ENCODE peak calls at places on chromosomes 1 and 21, in seven cellular contexts. One of them, this sample, is unnamed.

GRCh38 chr1:40749817-40750216 is 33.8 kb upstream of the KCNQ4 start:
- DNase-seq in mesenchymal stem cell: no peak
- DNase-seq in H9: no peak
- DNase-seq in IMR-90: no peak
- DNase-seq in H1: no peak
- DNase-seq in trophoblast cell: no peak
- DNase-seq in mesendoderm: peak
- DNase-seq in this sample: no peak

GRCh38 chr1:41319106-41319755 is 42.0 kb upstream of the FOXO6 start:
- DNase-seq in H1: no peak
- DNase-seq in mesenchymal stem cell: no peak
- DNase-seq in mesendoderm: no peak
- DNase-seq in trophoblast cell: no peak
- DNase-seq in H9: no peak
- DNase-seq in IMR-90: no peak
- DNase-seq in this sample: no peak

GRCh38 chr1:7726623-7727022 is 44.5 kb upstream of the VAMP3 start:
- DNase-seq in trophoblast cell: no peak
- DNase-seq in H9: no peak
- DNase-seq in mesenchymal stem cell: no peak
- DNase-seq in H1: no peak
- DNase-seq in IMR-90: no peak
- DNase-seq in mesendoderm: no peak
- DNase-seq in this sample: no peak

GRCh38 chr1:13666317-13666716 is 33.7 kb upstream of the PRDM2 start:
- DNase-seq in IMR-90: no peak
- DNase-seq in H9: no peak
- DNase-seq in mesendoderm: no peak
- DNase-seq in mesenchymal stem cell: no peak
- DNase-seq in H1: no peak
- DNase-seq in trophoblast cell: no peak
- DNase-seq in this sample: no peak

GRCh38 chr1:22846453-22846852 is 126.2 kb downstream of the LACTBL1 start:
- DNase-seq in mesendoderm: no peak
- DNase-seq in H1: no peak
- DNase-seq in trophoblast cell: no peak
- DNase-seq in H9: no peak
- DNase-seq in mesenchymal stem cell: no peak
- DNase-seq in IMR-90: no peak
- DNase-seq in this sample: no peak

GRCh38 chr1:154839691-154840090 is 30.4 kb downstream of the KCNN3 start:
- DNase-seq in IMR-90: peak
- DNase-seq in trophoblast cell: no peak
- DNase-seq in H1: no peak
- DNase-seq in mesendoderm: peak
- DNase-seq in H9: no peak
- DNase-seq in mesenchymal stem cell: peak
- DNase-seq in this sample: no peak

GRCh38 chr1:180168786-180169640 is 14.3 kb downstream of the QSOX1 start:
- DNase-seq in H9: peak
- DNase-seq in mesendoderm: peak
- DNase-seq in mesenchymal stem cell: peak
- DNase-seq in IMR-90: peak
- DNase-seq in H1: no peak
- DNase-seq in trophoblast cell: peak
- DNase-seq in this sample: peak

GRCh38 chr1:230821346-230821745 is 47.0 kb downstream of the C1orf198 start:
- DNase-seq in IMR-90: no peak
- DNase-seq in H9: no peak
- DNase-seq in mesendoderm: no peak
- DNase-seq in trophoblast cell: no peak
- DNase-seq in mesenchymal stem cell: no peak
- DNase-seq in H1: no peak
- DNase-seq in this sample: no peak

GRCh38 chr21:45979141-45979631 is 2.4 kb upstream of the COL6A1 start:
- DNase-seq in H1: no peak
- DNase-seq in IMR-90: no peak
- DNase-seq in trophoblast cell: no peak
- DNase-seq in H9: peak
- DNase-seq in mesenchymal stem cell: peak
- DNase-seq in mesendoderm: peak
- DNase-seq in this sample: no peak

GRCh38 chr1:204384636-204385354 is 25.1 kb upstream of the PLEKHA6 start:
- DNase-seq in IMR-90: peak
- DNase-seq in H1: no peak
- DNase-seq in trophoblast cell: peak
- DNase-seq in H9: no peak
- DNase-seq in mesendoderm: no peak
- DNase-seq in mesenchymal stem cell: no peak
- DNase-seq in this sample: no peak

GRCh38 chr1:3360646-3361257 is 93.7 kb upstream of the ARHGEF16 start:
- DNase-seq in trophoblast cell: no peak
- DNase-seq in H1: no peak
- DNase-seq in IMR-90: no peak
- DNase-seq in H9: no peak
- DNase-seq in mesendoderm: no peak
- DNase-seq in mesenchymal stem cell: no peak
- DNase-seq in this sample: no peak

GRCh38 chr1:22952694-22953391 is 19.8 kb downstream of the LACTBL1 start:
- DNase-seq in IMR-90: no peak
- DNase-seq in H9: peak
- DNase-seq in mesendoderm: no peak
- DNase-seq in mesenchymal stem cell: no peak
- DNase-seq in H1: no peak
- DNase-seq in trophoblast cell: no peak
- DNase-seq in this sample: no peak

GRCh38 chr1:226764533-226764932 is 25.5 kb upstream of the ITPKB start:
- DNase-seq in IMR-90: no peak
- DNase-seq in H1: no peak
- DNase-seq in H9: no peak
- DNase-seq in trophoblast cell: no peak
- DNase-seq in mesenchymal stem cell: peak
- DNase-seq in mesendoderm: no peak
- DNase-seq in this sample: no peak

GRCh38 chr1:35882586-35882944 is 444 bp upstream of the AGO1 start:
- DNase-seq in mesendoderm: no peak
- DNase-seq in mesenchymal stem cell: no peak
- DNase-seq in IMR-90: no peak
- DNase-seq in trophoblast cell: no peak
- DNase-seq in H9: no peak
- DNase-seq in H1: no peak
- DNase-seq in this sample: no peak

GRCh38 chr1:111269820-111270406 is 20.7 kb upstream of the CHIA start:
- DNase-seq in mesendoderm: no peak
- DNase-seq in trophoblast cell: no peak
- DNase-seq in IMR-90: no peak
- DNase-seq in mesenchymal stem cell: no peak
- DNase-seq in H1: no peak
- DNase-seq in H9: no peak
- DNase-seq in this sample: no peak

GRCh38 chr1:151502035-151502728 is 9.0 kb upstream of the CGN start:
- DNase-seq in H9: no peak
- DNase-seq in IMR-90: no peak
- DNase-seq in trophoblast cell: no peak
- DNase-seq in mesendoderm: no peak
- DNase-seq in H1: no peak
- DNase-seq in mesenchymal stem cell: no peak
- DNase-seq in this sample: no peak

GRCh38 chr1:206643118-206643698 is 7.9 kb downstream of the DYRK3 start:
- DNase-seq in mesendoderm: no peak
- DNase-seq in IMR-90: no peak
- DNase-seq in H9: no peak
- DNase-seq in mesenchymal stem cell: no peak
- DNase-seq in trophoblast cell: no peak
- DNase-seq in H1: no peak
- DNase-seq in this sample: no peak

GRCh38 chr1:232134365-232134764 is 495.6 kb downstream of the SIPA1L2 start:
- DNase-seq in H9: no peak
- DNase-seq in IMR-90: no peak
- DNase-seq in mesenchymal stem cell: no peak
- DNase-seq in trophoblast cell: no peak
- DNase-seq in H1: no peak
- DNase-seq in mesendoderm: no peak
- DNase-seq in this sample: no peak

GRCh38 chr1:232132572-232132971 is 497.4 kb downstream of the SIPA1L2 start:
- DNase-seq in H9: no peak
- DNase-seq in H1: no peak
- DNase-seq in mesendoderm: peak
- DNase-seq in trophoblast cell: no peak
- DNase-seq in IMR-90: no peak
- DNase-seq in mesenchymal stem cell: no peak
- DNase-seq in this sample: no peak

GRCh38 chr1:232131715-232132391 is 498.1 kb downstream of the SIPA1L2 start:
- DNase-seq in H1: no peak
- DNase-seq in trophoblast cell: no peak
- DNase-seq in H9: no peak
- DNase-seq in mesenchymal stem cell: no peak
- DNase-seq in IMR-90: no peak
- DNase-seq in mesendoderm: peak
- DNase-seq in this sample: no peak

GRCh38 chr1:232127190-232127589 is 500.6 kb downstream of the DISC1 start:
- DNase-seq in H9: no peak
- DNase-seq in mesendoderm: peak
- DNase-seq in mesenchymal stem cell: peak
- DNase-seq in trophoblast cell: peak
- DNase-seq in H1: no peak
- DNase-seq in IMR-90: peak
- DNase-seq in this sample: no peak

GRCh38 chr1:232130815-232131474 is 499.0 kb downstream of the SIPA1L2 start:
- DNase-seq in mesenchymal stem cell: no peak
- DNase-seq in H1: no peak
- DNase-seq in mesendoderm: peak
- DNase-seq in H9: no peak
- DNase-seq in trophoblast cell: no peak
- DNase-seq in IMR-90: no peak
- DNase-seq in this sample: no peak
- H3K23ac ChIP-seq in mesenchymal stem cell: no peak
- H3K23ac ChIP-seq in H1: no peak
- H3K23ac ChIP-seq in mesendoderm: no peak
- H3K23ac ChIP-seq in H9: no peak
- H3K23ac ChIP-seq in trophoblast cell: no peak
- H3K23ac ChIP-seq in IMR-90: no peak
- H3K23ac ChIP-seq in this sample: no peak

GRCh38 chr1:176046926-176047325 is 160.2 kb downstream of the COP1 start:
- DNase-seq in H1: no peak
- DNase-seq in trophoblast cell: no peak
- DNase-seq in IMR-90: no peak
- DNase-seq in mesenchymal stem cell: no peak
- DNase-seq in mesendoderm: no peak
- DNase-seq in H9: no peak
- DNase-seq in this sample: no peak
- H3K23ac ChIP-seq in H1: no peak
- H3K23ac ChIP-seq in trophoblast cell: no peak
- H3K23ac ChIP-seq in IMR-90: no peak
- H3K23ac ChIP-seq in mesenchymal stem cell: no peak
- H3K23ac ChIP-seq in mesendoderm: no peak
- H3K23ac ChIP-seq in H9: no peak
- H3K23ac ChIP-seq in this sample: no peak

GRCh38 chr1:39413902-39414528 is 77.4 kb upstream of the BMP8A start:
- DNase-seq in trophoblast cell: no peak
- DNase-seq in H1: no peak
- DNase-seq in H9: no peak
- DNase-seq in mesenchymal stem cell: no peak
- DNase-seq in mesendoderm: peak
- DNase-seq in IMR-90: no peak
- DNase-seq in this sample: no peak

GRCh38 chr1:39412892-39413291 is 78.5 kb upstream of the BMP8A start:
- DNase-seq in trophoblast cell: no peak
- DNase-seq in mesenchymal stem cell: no peak
- DNase-seq in H9: no peak
- DNase-seq in IMR-90: no peak
- DNase-seq in H1: no peak
- DNase-seq in mesendoderm: no peak
- DNase-seq in this sample: no peak

GRCh38 chr1:39418223-39418622 is 73.2 kb upstream of the BMP8A start:
- DNase-seq in mesenchymal stem cell: no peak
- DNase-seq in H9: no peak
- DNase-seq in H1: no peak
- DNase-seq in trophoblast cell: no peak
- DNase-seq in mesendoderm: no peak
- DNase-seq in IMR-90: peak
- DNase-seq in this sample: no peak

GRCh38 chr1:39420493-39420892 is 70.9 kb upstream of the BMP8A start:
- DNase-seq in H9: no peak
- DNase-seq in mesendoderm: no peak
- DNase-seq in IMR-90: no peak
- DNase-seq in H1: no peak
- DNase-seq in trophoblast cell: no peak
- DNase-seq in mesenchymal stem cell: no peak
- DNase-seq in this sample: no peak

GRCh38 chr1:39416609-39417008 is 74.8 kb upstream of the BMP8A start:
- DNase-seq in mesendoderm: no peak
- DNase-seq in H9: no peak
- DNase-seq in H1: no peak
- DNase-seq in mesenchymal stem cell: no peak
- DNase-seq in trophoblast cell: no peak
- DNase-seq in IMR-90: no peak
- DNase-seq in this sample: no peak
- H3K23ac ChIP-seq in mesendoderm: no peak
- H3K23ac ChIP-seq in H9: no peak
- H3K23ac ChIP-seq in H1: no peak
- H3K23ac ChIP-seq in mesenchymal stem cell: no peak
- H3K23ac ChIP-seq in trophoblast cell: no peak
- H3K23ac ChIP-seq in IMR-90: no peak
- H3K23ac ChIP-seq in this sample: no peak

GRCh38 chr1:208599063-208599462 is 354.9 kb upstream of the PLXNA2 start:
- DNase-seq in H1: no peak
- DNase-seq in mesendoderm: no peak
- DNase-seq in mesenchymal stem cell: no peak
- DNase-seq in IMR-90: no peak
- DNase-seq in trophoblast cell: no peak
- DNase-seq in H9: no peak
- DNase-seq in this sample: no peak

GRCh38 chr1:208595236-208595635 is 351.1 kb upstream of the PLXNA2 start:
- DNase-seq in H9: no peak
- DNase-seq in mesenchymal stem cell: peak
- DNase-seq in IMR-90: no peak
- DNase-seq in trophoblast cell: no peak
- DNase-seq in mesendoderm: no peak
- DNase-seq in H1: no peak
- DNase-seq in this sample: no peak

GRCh38 chr1:208598021-208598420 is 353.8 kb upstream of the PLXNA2 start:
- DNase-seq in mesendoderm: no peak
- DNase-seq in IMR-90: no peak
- DNase-seq in trophoblast cell: no peak
- DNase-seq in H1: no peak
- DNase-seq in H9: no peak
- DNase-seq in mesenchymal stem cell: no peak
- DNase-seq in this sample: no peak

GRCh38 chr1:208595745-208596144 is 351.6 kb upstream of the PLXNA2 start:
- DNase-seq in trophoblast cell: no peak
- DNase-seq in H1: no peak
- DNase-seq in mesendoderm: no peak
- DNase-seq in IMR-90: peak
- DNase-seq in H9: no peak
- DNase-seq in mesenchymal stem cell: peak
- DNase-seq in this sample: no peak

DNA sequence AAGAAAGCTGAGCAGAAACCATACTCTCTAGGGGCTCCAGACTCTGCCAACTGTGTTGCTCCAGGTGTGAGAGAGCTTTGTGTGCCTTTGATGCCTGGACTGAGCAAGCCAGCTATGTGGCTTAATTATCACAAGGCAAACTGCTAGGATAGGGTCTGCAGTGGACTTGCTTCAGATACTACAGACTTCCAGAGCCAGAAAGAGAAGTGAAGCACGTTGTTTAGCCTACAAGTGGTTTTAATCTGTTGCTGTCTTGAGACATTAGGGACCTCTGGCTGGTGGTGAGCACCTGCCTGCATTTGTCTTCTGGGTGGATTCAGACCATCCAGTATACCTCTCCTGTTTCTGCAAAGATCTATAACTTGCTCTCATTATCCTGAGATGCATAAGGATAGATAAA is 353.4 kb upstream of the PLXNA2 start:
- DNase-seq in H1: no peak
- DNase-seq in mesendoderm: no peak
- DNase-seq in trophoblast cell: no peak
- DNase-seq in IMR-90: no peak
- DNase-seq in mesenchymal stem cell: no peak
- DNase-seq in H9: no peak
- DNase-seq in this sample: no peak
- H3K23ac ChIP-seq in H1: no peak
- H3K23ac ChIP-seq in mesendoderm: no peak
- H3K23ac ChIP-seq in trophoblast cell: no peak
- H3K23ac ChIP-seq in IMR-90: no peak
- H3K23ac ChIP-seq in mesenchymal stem cell: no peak
- H3K23ac ChIP-seq in H9: no peak
- H3K23ac ChIP-seq in this sample: no peak

This sample was measured in neuronal stem cell.